ENCODE peak calls at places on chromosomes 1 and 21, in four cellular contexts. I, J, S and H are unnamed samples.

GRCh38 chr1:30916296-30916695 is 7.7 kb upstream of the SDC3 start:
- DNase-seq in J (no peak), S (no peak), I (no peak), H (no peak)

GRCh38 chr1:10186453-10187319 is 23.7 kb upstream of the KIF1B start:
- DNase-seq in I (no peak), J (no peak), S (no peak), H (peak; percentile 42)

GRCh38 chr21:46424062-46424591 is 34.6 kb upstream of the DIP2A start:
- DNase-seq in I (peak; percentile 32), S (no peak), J (peak; percentile 45), H (no peak)

GRCh38 chr1:206864939-206865671 is at the start of gene IL20:
- DNase-seq in S (peak; percentile 84), I (peak; percentile 79), J (peak; percentile 90), H (peak; percentile 71)

GRCh38 chr1:182080955-182081582 is 19.6 kb upstream of the ZNF648 start:
- DNase-seq in S (no peak), J (no peak), I (peak; percentile 23), H (peak; percentile 73)

GRCh38 chr1:235329139-235329808 is 904 bp downstream of the GGPS1 start:
- DNase-seq in J (no peak), I (no peak), S (no peak), H (peak; percentile 40)

GRCh38 chr1:2555634-2556276 is 416 bp upstream of the TNFRSF14 start:
- DNase-seq in I (peak; percentile 55), S (no peak), J (peak; percentile 93), H (peak; percentile 88)

GRCh38 chr1:32525053-32525452 is 14.2 kb upstream of the ZBTB8A start:
- DNase-seq in J (no peak), I (no peak), S (no peak), H (no peak)

GRCh38 chr1:201513498-201514243 is 6.7 kb upstream of the CSRP1 start:
- DNase-seq in I (no peak), J (no peak), S (no peak), H (no peak)

GRCh38 chr1:23551849-23552248 is 7.5 kb downstream of the ID3 start:
- DNase-seq in I (no peak), J (no peak), S (no peak), H (no peak)

GRCh38 chr1:237867380-237867888 is 23.3 kb downstream of the ZP4 start:
- DNase-seq in J (no peak), I (no peak), S (no peak), H (no peak)

GRCh38 chr1:56644064-56644940 is 812 bp upstream of the PRKAA2 start:
- DNase-seq in I (no peak), S (no peak), J (no peak), H (no peak)

GRCh38 chr1:108346137-108346536 is 102.3 kb upstream of the NBPF4 start:
- DNase-seq in J (no peak), S (no peak), I (no peak), H (no peak)

GRCh38 chr1:212700892-212701819 is 1.5 kb upstream of the BATF3 start:
- DNase-seq in J (peak; percentile 65), S (no peak), I (no peak), H (no peak)

GRCh38 chr1:159927887-159928431 is 2.7 kb upstream of the TAGLN2 start:
- DNase-seq in I (no peak), S (no peak), J (no peak), H (no peak)

GRCh38 chr1:27626031-27626935 is 8.7 kb downstream of the FGR start:
- DNase-seq in I (no peak), S (no peak), J (peak; percentile 75), H (no peak)

GRCh38 chr1:23796466-23797271 is 3.9 kb downstream of the GALE start:
- DNase-seq in J (no peak), I (no peak), S (no peak), H (no peak)

GRCh38 chr1:208243851-208244583 is at the start of gene PLXNA2:
- DNase-seq in J (peak; percentile 95), S (no peak), I (peak; percentile 66), H (peak; percentile 48)

GRCh38 chr21:39061766-39062165 is 121.5 kb downstream of the PSMG1 start:
- DNase-seq in I (no peak), S (no peak), J (no peak), H (no peak)

GRCh38 chr21:41316641-41317392 is at the start of gene FAM3B:
- DNase-seq in J (peak; percentile 55), S (no peak), I (no peak), H (no peak)

GRCh38 chr1:13967707-13968106 is 267.7 kb downstream of the PRDM2 start:
- DNase-seq in J (no peak), I (no peak), S (no peak), H (no peak)

GRCh38 chr1:41730806-41731205 is 187.9 kb downstream of the HIVEP3 start:
- DNase-seq in I (no peak), S (no peak), J (no peak), H (no peak)

GRCh38 chr1:199290186-199290585 is 651.3 kb downstream of the PTPRC start:
- DNase-seq in I (no peak), J (no peak), S (no peak), H (no peak)

GRCh38 chr1:164588388-164589341 is 29.7 kb downstream of the PBX1 start:
- DNase-seq in J (peak; percentile 67), I (no peak), S (no peak), H (no peak)

GRCh38 chr1:54110991-54111390 is 41.8 kb downstream of the CDCP2 start:
- DNase-seq in I (no peak), J (no peak), S (no peak), H (no peak)

GRCh38 chr1:224783006-224783651 is 146.3 kb upstream of the DNAH14 start:
- DNase-seq in I (no peak), S (no peak), J (no peak), H (no peak)

GRCh38 chr1:152901631-152902030 is 6.7 kb upstream of the IVL start:
- DNase-seq in S (no peak), J (no peak), I (no peak), H (no peak)

GRCh38 chr21:36209626-36210171 is 53.1 kb downstream of the DOP1B start:
- DNase-seq in J (peak; percentile 52), I (peak; percentile 46), S (peak; percentile 49), H (peak; percentile 43)

DNA sequence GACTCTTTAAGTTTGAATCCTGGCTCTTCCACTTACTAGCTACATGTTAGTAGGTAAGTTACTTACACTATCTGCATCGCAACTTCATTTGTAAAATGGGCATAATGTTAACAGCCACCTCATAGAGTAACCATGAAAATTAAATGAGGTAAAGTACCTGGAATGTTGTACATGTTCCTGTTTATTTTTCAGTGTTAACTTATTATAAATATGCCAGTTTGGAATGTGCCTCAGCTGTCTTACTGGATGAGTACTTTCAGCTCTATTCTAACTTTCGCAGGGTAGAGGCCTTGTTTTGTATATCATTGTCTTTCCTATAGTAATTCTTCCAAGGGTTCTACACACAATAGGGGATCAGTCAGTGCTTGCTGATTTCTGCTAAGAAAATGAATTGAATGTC is 167.4 kb downstream of the DUSP10 start:
- DNase-seq in J (no peak), S (no peak), I (no peak), H (no peak)
- H3K4me1 ChIP-seq in J (no peaks in the 10 kb centered on the region), S (no peaks in the 10 kb centered on the region), I (no peaks in the 10 kb centered on the region), H (no peaks in the 10 kb centered on the region)

GRCh38 chr1:198113302-198113701 is 43.5 kb upstream of the NEK7 start:
- DNase-seq in J (no peak), S (no peak), I (no peak), H (no peak)
- H3K27me3 ChIP-seq in J (no peaks in the 10 kb centered on the region), S (no peaks in the 10 kb centered on the region), I (no peaks in the 10 kb centered on the region), H (peaks cover 6% of the 10 kb centered on the region)

GRCh38 chr1:117113199-117113598 is 8.3 kb downstream of the TRIM45 start:
- DNase-seq in I (no peak), S (no peak), J (no peak), H (no peak)

GRCh38 chr1:117116090-117116783 is 5.3 kb downstream of the TRIM45 start:
- DNase-seq in I (no peak), S (no peak), J (no peak), H (no peak)

GRCh38 chr1:117114816-117115215 is 6.7 kb downstream of the TRIM45 start:
- DNase-seq in I (peak; percentile 17), S (no peak), J (no peak), H (peak; percentile 16)

GRCh38 chr1:117110774-117111173 is 10.8 kb downstream of the TRIM45 start:
- DNase-seq in S (peak; percentile 57), J (no peak), I (no peak), H (no peak)

DNA sequence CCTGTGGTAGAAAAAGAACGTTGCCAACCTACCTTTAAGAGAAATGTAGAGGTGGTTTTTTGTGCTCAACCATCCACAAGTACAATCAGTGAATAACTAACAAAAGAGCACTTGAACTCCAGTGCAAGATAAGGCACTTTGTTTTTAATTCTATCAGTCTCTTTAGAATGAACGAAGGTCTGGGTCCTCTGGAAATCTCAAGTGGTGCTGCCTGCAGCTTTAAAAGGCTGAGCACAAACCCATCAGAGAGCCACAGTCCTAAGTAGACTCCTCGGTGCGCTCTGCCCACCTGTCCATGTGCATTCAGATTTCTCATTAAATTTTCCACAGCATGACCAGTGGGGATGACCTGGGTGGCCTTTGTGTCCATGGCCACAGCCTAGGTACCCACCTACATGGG is 9.5 kb downstream of the TRIM45 start:
- DNase-seq in J (no peak), S (no peak), I (no peak), H (no peak)
- H3K4me1 ChIP-seq in J (no peaks in the 10 kb centered on the region), S (peaks cover 9% of the 10 kb centered on the region), I (peaks cover 11% of the 10 kb centered on the region), H (no peaks in the 10 kb centered on the region)

GRCh38 chr1:231162300-231162969 is 577 bp downstream of the TRIM67 start:
- DNase-seq in I (peak; percentile 19), J (peak; percentile 55), S (no peak), H (peak; percentile 13)
- H3K27me3 ChIP-seq in I (peaks cover 17% of the 10 kb centered on the region), J (peaks cover 80% of the 10 kb centered on the region), S (peaks cover 82% of the 10 kb centered on the region), H (peaks cover 21% of the 10 kb centered on the region)

GRCh38 chr1:61080408-61081134 is 1.8 kb upstream of the NFIA start:
- DNase-seq in S (no peak), I (no peak), J (no peak), H (no peak)

GRCh38 chr1:61083014-61083798 is 845 bp downstream of the NFIA start:
- DNase-seq in J (peak; percentile 61), S (no peak), I (peak; percentile 22), H (no peak)

GRCh38 chr1:61082336-61083013 is at the start of gene NFIA:
- DNase-seq in I (peak; percentile 48), S (no peak), J (peak; percentile 67), H (no peak)

GRCh38 chr1:61081135-61081636 is 1.2 kb upstream of the NFIA start:
- DNase-seq in J (no peak), I (peak; percentile 8), S (no peak), H (no peak)

GRCh38 chr1:61081637-61082335 is 575 bp upstream of the NFIA start:
- DNase-seq in I (peak; percentile 57), J (peak; percentile 62), S (no peak), H (peak; percentile 32)
- H3K4me1 ChIP-seq in I (peaks cover 46% of the 10 kb centered on the region), J (peaks cover 35% of the 10 kb centered on the region), S (peaks cover 48% of the 10 kb centered on the region), H (peaks cover 46% of the 10 kb centered on the region)

GRCh38 chr21:37700641-37701202 is 215.5 kb downstream of the KCNJ6 start:
- DNase-seq in J (no peak), S (peak; percentile 29), I (peak; percentile 6), H (peak; percentile 55)

GRCh38 chr21:37696936-37697335 is 219.3 kb downstream of the KCNJ6 start:
- DNase-seq in J (no peak), I (no peak), S (no peak), H (no peak)

GRCh38 chr21:37695111-37695510 is 221.1 kb downstream of the KCNJ6 start:
- DNase-seq in J (no peak), I (no peak), S (no peak), H (no peak)

GRCh38 chr21:37702241-37702640 is 214.0 kb downstream of the KCNJ6 start:
- DNase-seq in I (no peak), S (no peak), J (no peak), H (no peak)

GRCh38 chr21:37699024-37699770 is 217.1 kb downstream of the KCNJ6 start:
- DNase-seq in S (no peak), I (no peak), J (no peak), H (no peak)
- H3K27me3 ChIP-seq in S (peaks cover 24% of the 10 kb centered on the region), I (no peaks in the 10 kb centered on the region), J (no peaks in the 10 kb centered on the region), H (peaks cover 3% of the 10 kb centered on the region)